ENCODE peak calls at places on chromosomes 16 and 17, in five cellular contexts. D is NB4, M is mesothelial cell of epicardium, X is cardiac muscle cell, Q is AG10803. K is an unnamed sample.

GRCh38 chr17:57257213-57257873 is 1.0 kb downstream of the MSI2 start:
- DNase-seq in X (no peak), M (no peak), Q (no peak), D (peak), K (no peak)

GRCh38 chr16:19696312-19696711 is 21.7 kb downstream of the KNOP1 start:
- DNase-seq in X (no peak), D (no peak), Q (peak), M (no peak), K (peak)

GRCh38 chr16:20918486-20919239 is 18.1 kb downstream of the LYRM1 start:
- DNase-seq in D (no peak), M (no peak), X (no peak), Q (peak), K (no peak)

GRCh38 chr16:69939821-69940585 is 11.1 kb upstream of the CLEC18A start:
- DNase-seq in Q (no peak), D (no peak), X (no peak), M (no peak), K (no peak)

GRCh38 chr16:2009302-2009711 is 314 bp downstream of the ZNF598 start:
- DNase-seq in Q (no peak), D (peak), X (no peak), M (peak), K (peak)

GRCh38 chr17:29594441-29595090 is 1.6 kb downstream of the ANKRD13B start:
- DNase-seq in D (no peak), M (no peak), X (no peak), Q (no peak), K (no peak)

GRCh38 chr17:82370471-82371332 is 863 bp upstream of the UTS2R start:
- DNase-seq in D (no peak), X (no peak), Q (no peak), M (no peak), K (no peak)

GRCh38 chr16:55495616-55496289 is 13.1 kb upstream of the LPCAT2 start:
- DNase-seq in X (no peak), M (no peak), Q (peak), D (no peak), K (no peak)

GRCh38 chr17:82497483-82498405 is 21.8 kb upstream of the FOXK2 start:
- DNase-seq in X (peak), D (peak), M (no peak), Q (peak), K (no peak)

GRCh38 chr16:15807603-15808009 is 49.2 kb downstream of the MYH11 start:
- DNase-seq in Q (no peak), D (peak), X (no peak), M (no peak), K (no peak)

GRCh38 chr17:39618252-39618913 is 8.4 kb upstream of the PPP1R1B start:
- DNase-seq in Q (no peak), X (no peak), M (no peak), D (peak), K (peak)

GRCh38 chr16:56317998-56318912 is 107.1 kb downstream of the AMFR start:
- DNase-seq in X (peak), M (peak), Q (peak), D (peak), K (peak)

GRCh38 chr16:58348986-58349385 is 43.3 kb upstream of the GINS3 start:
- DNase-seq in M (no peak), D (no peak), X (no peak), Q (no peak), K (no peak)

GRCh38 chr16:69942099-69942491 is 9.0 kb upstream of the CLEC18A start:
- DNase-seq in Q (no peak), D (no peak), X (no peak), M (no peak), K (no peak)

GRCh38 chr16:11735801-11736200 is 6.9 kb downstream of the TXNDC11 start:
- DNase-seq in M (no peak), Q (no peak), D (no peak), X (no peak), K (no peak)

GRCh38 chr17:7667616-7668406 is 17.1 kb downstream of the ATP1B2 start:
- DNase-seq in Q (no peak), X (no peak), D (no peak), M (no peak), K (no peak)

GRCh38 chr17:8735336-8735939 is 9.2 kb downstream of the CCDC42 start:
- DNase-seq in X (no peak), D (no peak), Q (no peak), M (no peak), K (no peak)
- TF ChIP-seq CTCF in X (no peak), D (no peak), Q (no peak), M (no peak), K (no peak)

GRCh38 chr17:17509601-17510425 is 13.6 kb upstream of the RASD1 start:
- DNase-seq in D (peak), M (no peak), Q (no peak), X (no peak), K (no peak)
- TF ChIP-seq CTCF in D (no peak), M (no peak), Q (no peak), X (no peak), K (no peak)

GRCh38 chr16:89170346-89171215 is 967 bp upstream of the CDH15 start:
- DNase-seq in D (peak), Q (no peak), X (no peak), M (no peak), K (peak)

GRCh38 chr16:89169778-89170177 is 1.8 kb upstream of the CDH15 start:
- DNase-seq in D (no peak), X (no peak), M (no peak), Q (no peak), K (no peak)

GRCh38 chr16:89166696-89167424 is 4.7 kb upstream of the CDH15 start:
- DNase-seq in X (no peak), M (no peak), D (peak), Q (no peak), K (no peak)

GRCh38 chr16:89167425-89167941 is 4.1 kb upstream of the CDH15 start:
- DNase-seq in Q (peak), M (peak), D (peak), X (peak), K (peak)

GRCh38 chr16:89168381-89169189 is 3.0 kb upstream of the CDH15 start:
- DNase-seq in Q (no peak), X (no peak), D (no peak), M (no peak), K (peak)
- TF ChIP-seq CTCF in Q (no peak), X (no peak), D (no peak), M (peak), K (peak)

DNA sequence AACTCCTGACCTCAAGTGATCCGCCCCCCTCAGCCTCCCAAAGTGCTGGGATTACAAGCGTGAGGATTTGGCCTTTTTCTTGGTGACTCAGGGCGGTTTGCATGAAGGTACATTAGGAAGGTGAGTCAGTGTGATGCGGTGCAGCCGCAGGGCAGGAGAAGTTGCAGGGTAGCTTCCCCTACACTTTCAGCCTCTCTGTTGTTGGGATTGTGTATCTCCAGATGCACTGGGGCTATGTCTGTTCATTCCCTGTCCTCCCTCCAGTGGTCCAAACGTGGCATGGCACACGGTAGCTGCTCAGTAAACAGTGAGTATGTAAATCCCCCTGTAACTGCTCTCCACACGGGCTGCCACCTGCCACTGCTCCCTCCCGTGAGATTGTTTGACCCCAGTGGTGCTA is 109.1 kb upstream of the CDC42EP4 start:
- DNase-seq in M (no peak), D (peak), Q (no peak), X (no peak), K (peak)
- TF ChIP-seq CTCF in M (no peak), D (peak), Q (peak), X (peak), K (peak)

GRCh38 chr17:10752696-10753095 is 22.9 kb upstream of the TMEM220 start:
- DNase-seq in M (no peak), Q (no peak), D (no peak), X (no peak), K (no peak)

GRCh38 chr17:10755592-10756127 is 25.8 kb upstream of the TMEM220 start:
- DNase-seq in X (no peak), M (no peak), D (no peak), Q (no peak), K (no peak)

GRCh38 chr17:10754861-10755591 is 25.2 kb upstream of the TMEM220 start:
- DNase-seq in X (peak), D (no peak), Q (no peak), M (no peak), K (no peak)

GRCh38 chr17:10756146-10756545 is 26.3 kb upstream of the TMEM220 start:
- DNase-seq in D (no peak), M (no peak), Q (no peak), X (no peak), K (no peak)

GRCh38 chr17:10754109-10754508 is 24.3 kb upstream of the TMEM220 start:
- DNase-seq in X (peak), Q (peak), M (no peak), D (peak), K (peak)
- TF ChIP-seq CTCF in X (peak), Q (peak), M (no peak), D (peak), K (peak)

GRCh38 chr17:66734544-66734943 is 100.4 kb upstream of the CACNG5 start:
- DNase-seq in D (no peak), X (no peak), Q (no peak), M (no peak), K (no peak)
- TF ChIP-seq CTCF in D (no peak), X (no peak), Q (no peak), M (no peak), K (no peak)

GRCh38 chr17:62692721-62693431 is 65.4 kb downstream of the MRC2 start:
- DNase-seq in M (no peak), D (peak), Q (peak), X (peak), K (peak)
- TF ChIP-seq CTCF in M (no peak), D (peak), Q (peak), X (peak), K (no peak)

K was measured in Calu3.